ENCODE peak calls at places on chromosomes 6 and 20, in seven cellular contexts. N is IMR-90, V is trophoblast cell, R is neuronal stem cell, J is mesenchymal stem cell, K is mesendoderm, E is H1. T is an unnamed sample.

GRCh38 chr6:7461416-7461815 is 71.8 kb downstream of the RIOK1 start:
- DNase-seq in V (no peak), J (no peak), K (peak), E (no peak), R (no peak), N (peak), T (no peak)

GRCh38 chr6:52741872-52742271 is 21.4 kb downstream of the GSTA2 start:
- DNase-seq in R (no peak), K (no peak), N (no peak), V (no peak), E (no peak), J (no peak), T (no peak)

GRCh38 chr20:5933802-5934436 is 16.4 kb downstream of the TRMT6 start:
- DNase-seq in E (no peak), K (peak), J (peak), R (no peak), N (no peak), V (peak), T (no peak)

GRCh38 chr6:166192136-166192535 is 24.5 kb upstream of the TBXT start:
- DNase-seq in V (no peak), R (no peak), E (no peak), K (no peak), N (no peak), J (no peak), T (no peak)

GRCh38 chr20:38878798-38879197 is 47.4 kb upstream of the FAM83D start:
- DNase-seq in K (peak), E (no peak), R (peak), J (peak), N (peak), V (peak), T (peak)

GRCh38 chr6:132687306-132687705 is 26.5 kb downstream of the VNN1 start:
- DNase-seq in J (peak), E (no peak), R (no peak), K (no peak), N (peak), V (peak), T (no peak)

GRCh38 chr6:124881898-124882579 is 80.2 kb upstream of the RNF217 start:
- DNase-seq in J (peak), V (peak), R (no peak), N (peak), K (peak), E (no peak), T (no peak)

GRCh38 chr6:64221776-64222175 is 586.2 kb downstream of the PHF3 start:
- DNase-seq in J (no peak), K (no peak), R (no peak), V (no peak), E (no peak), N (peak), T (no peak)

GRCh38 chr6:36327226-36328009 is 9.3 kb downstream of the BNIP5 start:
- DNase-seq in R (no peak), K (no peak), E (no peak), V (no peak), J (no peak), N (no peak), T (peak)

GRCh38 chr6:162582381-162582780 is 145.2 kb downstream of the PRKN start:
- DNase-seq in K (no peak), V (no peak), R (no peak), E (no peak), N (no peak), J (no peak), T (no peak)

DNA sequence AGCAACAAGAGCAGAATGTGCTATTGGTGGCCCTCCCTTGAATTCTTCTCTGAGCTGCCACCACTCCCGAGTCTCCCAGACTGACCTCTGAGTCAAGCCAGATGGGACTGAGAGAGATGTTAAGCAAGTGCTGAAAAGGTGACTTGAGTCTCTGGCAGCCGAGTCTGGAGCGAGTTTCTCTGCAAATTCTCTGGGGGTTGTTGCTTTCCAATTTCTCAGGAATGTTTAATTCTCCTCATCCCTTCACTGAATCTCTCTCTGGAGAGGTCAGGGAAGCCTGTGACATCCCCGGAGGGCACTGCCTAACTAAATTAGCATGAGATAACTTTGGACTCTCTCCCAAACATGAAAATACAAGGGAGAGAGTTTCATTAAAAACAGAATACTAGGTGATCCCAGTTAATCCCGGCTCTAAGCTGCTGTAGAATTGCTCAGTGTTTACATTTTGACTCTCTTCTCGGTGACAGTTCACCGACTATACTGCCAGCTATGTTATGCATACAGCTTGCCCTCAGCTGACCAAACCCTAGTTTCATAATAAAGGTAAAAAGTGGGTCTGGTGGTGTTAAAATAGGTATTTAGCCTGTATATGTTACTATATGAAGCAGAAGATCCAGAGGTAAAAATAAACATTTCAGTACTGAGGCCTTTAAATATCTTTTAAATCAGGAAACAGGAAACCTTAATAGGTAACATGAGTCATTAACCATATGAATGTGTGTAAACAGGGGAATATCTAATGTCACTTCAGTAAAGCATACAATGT is 157.9 kb downstream of the FOXC1 start:
- DNase-seq in R (no peak), N (peak), J (peak), E (no peak), K (peak), V (peak), T (no peak)
- H3K23ac ChIP-seq in R (no peak), N (no peak), J (no peak), E (no peak), K (no peak), V (no peak), T (no peak)

GRCh38 chr20:43946206-43946491 is 31.5 kb downstream of the TOX2 start:
- DNase-seq in V (no peak), N (no peak), E (no peak), J (no peak), R (no peak), K (no peak), T (no peak)

GRCh38 chr20:43946659-43947315 is 32.1 kb downstream of the TOX2 start:
- DNase-seq in E (no peak), V (no peak), R (no peak), N (no peak), J (no peak), K (no peak), T (no peak)

GRCh38 chr20:43944653-43945235 is 30.1 kb downstream of the TOX2 start:
- DNase-seq in R (no peak), J (no peak), K (no peak), N (no peak), V (no peak), E (no peak), T (no peak)

GRCh38 chr20:43947316-43947710 is 32.7 kb downstream of the TOX2 start:
- DNase-seq in R (no peak), V (no peak), K (no peak), E (no peak), N (no peak), J (peak), T (no peak)

GRCh38 chr20:43945391-43946205 is 30.9 kb downstream of the TOX2 start:
- DNase-seq in N (no peak), K (no peak), J (no peak), V (no peak), R (no peak), E (no peak), T (no peak)
- H3K23ac ChIP-seq in N (no peak), K (no peak), J (peak), V (no peak), R (no peak), E (no peak), T (no peak)

GRCh38 chr6:50657513-50657912 is 55.8 kb upstream of the TFAP2D start:
- DNase-seq in J (no peak), K (no peak), V (no peak), R (no peak), N (no peak), E (no peak), T (no peak)

GRCh38 chr6:50655848-50656453 is 57.4 kb upstream of the TFAP2D start:
- DNase-seq in R (no peak), V (peak), E (no peak), J (no peak), K (peak), N (peak), T (no peak)

GRCh38 chr6:50654155-50654554 is 59.2 kb upstream of the TFAP2D start:
- DNase-seq in N (no peak), K (no peak), E (no peak), R (no peak), J (no peak), V (no peak), T (no peak)

GRCh38 chr6:50649086-50649485 is 64.2 kb upstream of the TFAP2D start:
- DNase-seq in E (no peak), N (no peak), K (no peak), J (no peak), R (no peak), V (no peak), T (no peak)

GRCh38 chr6:50653253-50653652 is 60.1 kb upstream of the TFAP2D start:
- DNase-seq in E (no peak), N (no peak), R (no peak), K (no peak), V (no peak), J (no peak), T (no peak)
- H3K23ac ChIP-seq in E (no peak), N (no peak), R (no peak), K (no peak), V (no peak), J (no peak), T (no peak)

DNA sequence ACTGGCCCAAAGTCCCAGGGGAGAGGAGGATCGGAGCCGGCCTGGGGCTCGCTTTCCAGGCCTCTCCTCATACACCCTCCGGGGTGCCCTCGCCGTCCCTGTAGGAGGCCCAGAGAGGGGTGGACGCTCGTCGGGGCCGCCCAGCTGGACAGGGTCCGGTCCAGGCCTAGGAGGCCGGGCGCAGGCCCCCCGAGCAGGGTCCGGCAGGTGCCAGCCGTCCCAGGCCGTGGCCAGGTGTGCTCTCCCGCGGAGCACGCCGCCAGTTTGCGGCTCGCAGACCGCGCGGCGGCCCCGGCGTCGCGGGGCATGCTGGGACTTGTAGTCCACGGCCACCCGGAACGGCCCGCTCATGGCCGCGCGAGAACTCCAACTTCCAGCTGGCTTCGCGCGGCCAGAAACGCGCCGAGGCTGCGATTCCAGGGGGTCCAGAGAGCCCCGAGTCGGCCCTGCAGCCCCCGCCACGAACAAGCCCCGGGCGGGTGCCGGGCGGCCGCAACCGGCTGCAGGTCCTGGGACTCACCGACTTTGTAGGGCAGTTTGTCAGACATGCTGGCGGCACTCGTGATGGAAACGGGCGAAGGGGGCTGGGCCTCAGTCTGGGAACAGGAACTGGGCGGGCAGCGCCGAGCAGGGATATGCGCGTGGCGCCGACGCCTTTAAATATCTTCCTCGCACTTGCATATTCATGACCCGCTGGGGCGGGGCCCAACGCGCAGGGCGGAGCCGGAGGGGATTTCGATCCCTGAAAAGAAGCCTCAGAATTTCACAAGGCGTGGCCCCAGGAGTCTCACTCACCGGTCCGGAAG is at the start of gene AHCY:
- DNase-seq in V (peak), J (peak), K (peak), E (peak), R (peak), N (peak), T (peak)
- H3K23ac ChIP-seq in V (no peak), J (peak), K (peak), E (no peak), R (peak), N (peak), T (no peak)

GRCh38 chr6:150029276-150029675 is 3.9 kb upstream of the RAET1L start:
- DNase-seq in J (no peak), N (no peak), R (no peak), V (no peak), E (no peak), K (no peak), T (no peak)
- H3K23ac ChIP-seq in J (no peak), N (no peak), R (peak), V (no peak), E (no peak), K (no peak), T (no peak)

DNA sequence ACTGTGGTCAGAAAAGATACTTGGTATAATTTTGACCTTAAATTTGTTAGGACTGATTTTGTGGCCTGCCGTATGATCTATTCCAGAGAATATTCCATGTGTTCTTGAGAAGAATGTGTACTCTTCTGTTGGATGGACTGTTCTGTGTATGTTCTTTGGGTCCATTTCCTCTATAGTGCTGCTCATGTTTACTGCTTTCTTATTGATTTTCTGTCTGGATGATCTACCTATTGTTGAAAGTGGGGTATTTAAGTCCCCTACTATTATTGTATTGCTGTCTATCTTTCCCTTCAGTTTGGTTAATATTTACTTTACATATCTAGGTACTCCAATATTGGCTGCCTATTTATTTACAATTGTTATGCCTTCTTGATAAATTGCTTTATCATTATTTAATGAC is 298.4 kb downstream of the BCKDHB start:
- DNase-seq in N (no peak), V (no peak), E (no peak), J (no peak), K (no peak), R (no peak), T (no peak)
- H3K23ac ChIP-seq in N (no peak), V (no peak), E (no peak), J (no peak), K (no peak), R (no peak), T (no peak)

DNA sequence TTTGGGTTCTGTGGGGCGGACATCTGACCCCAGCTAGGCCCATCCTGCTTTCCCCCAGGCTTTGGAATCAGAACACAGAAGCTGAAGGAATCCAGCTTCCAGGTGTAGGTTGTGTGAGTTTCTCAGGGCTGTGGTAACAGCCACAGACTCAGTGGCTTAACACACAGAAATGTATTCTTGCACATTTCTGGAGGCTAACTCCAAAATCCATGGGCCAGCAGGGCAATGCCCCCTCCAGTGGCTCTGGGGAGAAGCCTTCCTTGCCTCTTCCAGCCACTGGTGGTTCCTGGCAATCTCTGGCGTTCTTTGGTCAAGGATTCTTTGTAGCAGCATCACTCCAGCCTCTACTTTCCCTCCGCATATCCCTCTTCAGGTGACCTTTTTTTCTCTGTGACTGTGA is 1.3 kb upstream of the EMILIN3 start:
- DNase-seq in J (no peak), V (no peak), K (no peak), E (no peak), R (no peak), N (no peak), T (no peak)
- H3K23ac ChIP-seq in J (no peak), V (no peak), K (no peak), E (no peak), R (no peak), N (no peak), T (no peak)

GRCh38 chr6:153328194-153328593 is 197.1 kb upstream of the RGS17 start:
- DNase-seq in V (peak), R (no peak), N (no peak), K (no peak), J (no peak), E (no peak), T (no peak)

GRCh38 chr6:153334121-153334520 is 203.0 kb upstream of the RGS17 start:
- DNase-seq in N (no peak), E (no peak), J (no peak), K (no peak), V (no peak), R (no peak), T (no peak)
- H3K23ac ChIP-seq in N (no peak), E (no peak), J (no peak), K (no peak), V (no peak), R (no peak), T (no peak)

GRCh38 chr6:117676577-117677218 is 1.4 kb downstream of the NUS1 start:
- DNase-seq in N (no peak), V (peak), E (no peak), J (peak), K (peak), R (no peak), T (no peak)
- H3K23ac ChIP-seq in N (peak), V (no peak), E (no peak), J (no peak), K (peak), R (no peak), T (no peak)

GRCh38 chr20:60407938-60408337 is 449.7 kb downstream of the CDH26 start:
- DNase-seq in R (no peak), J (no peak), V (no peak), N (no peak), K (no peak), E (no peak), T (no peak)

GRCh38 chr20:60403105-60403741 is 445.0 kb downstream of the CDH26 start:
- DNase-seq in N (no peak), E (no peak), K (no peak), R (no peak), J (no peak), V (no peak), T (no peak)

GRCh38 chr20:60408435-60408834 is 450.2 kb downstream of the CDH26 start:
- DNase-seq in N (no peak), J (no peak), V (no peak), K (no peak), R (no peak), E (no peak), T (no peak)

GRCh38 chr20:60410865-60411264 is 452.6 kb downstream of the CDH26 start:
- DNase-seq in R (no peak), E (no peak), N (no peak), K (no peak), J (no peak), V (no peak), T (no peak)

GRCh38 chr20:60407011-60407771 is 449.0 kb downstream of the CDH26 start:
- DNase-seq in E (no peak), V (no peak), R (no peak), J (no peak), K (no peak), N (no peak), T (no peak)
- H3K23ac ChIP-seq in E (no peak), V (no peak), R (no peak), J (no peak), K (no peak), N (no peak), T (no peak)